ENCODE peak calls at places on chromosomes 11 and 22, in seven cellular contexts. L, T, A, N, D, S and J are unnamed samples.
A peak's percentile ranks its signal among the peaks of the same experiment; 100 is the strongest.

GRCh38 chr22:28951969-28952521 is 68.7 kb downstream of the ZNRF3 start:
- DNase-seq in L (no peak), T (peak; percentile 65), A (no peak), N (no peak), D (no peak), S (no peak), J (no peak)

GRCh38 chr11:26741036-26741435 is 19.2 kb upstream of the SLC5A12 start:
- DNase-seq in L (no peak), T (no peak), A (no peak), N (no peak), D (peak; percentile 4), S (no peak), J (no peak)

GRCh38 chr22:36546932-36547331 is 18.0 kb upstream of the EIF3D start:
- DNase-seq in L (peak; percentile 15), T (peak; percentile 9), A (no peak), N (no peak), D (no peak), S (peak; percentile 35), J (no peak)

GRCh38 chr22:48035897-48036296 is 1273.4 kb downstream of the TBC1D22A start:
- DNase-seq in L (no peak), T (no peak), A (no peak), N (no peak), D (no peak), S (no peak), J (no peak)

GRCh38 chr22:45441158-45441557 is 27.7 kb downstream of the RIBC2 start:
- DNase-seq in L (peak; percentile 21), T (peak; percentile 71), A (no peak), N (no peak), D (peak; percentile 12), S (peak; percentile 42), J (no peak)

GRCh38 chr22:19880786-19881569 is 26.3 kb upstream of the GNB1L start:
- DNase-seq in L (peak; percentile 96), T (peak; percentile 96), A (no peak), N (peak; percentile 82), D (no peak), S (peak; percentile 41), J (peak; percentile 34)

GRCh38 chr22:48700566-48701295 is 1126.9 kb downstream of the BRD1 start:
- DNase-seq in L (no peak), T (peak; percentile 88), A (no peak), N (no peak), D (no peak), S (no peak), J (no peak)

GRCh38 chr11:28708075-28708474 is 599.9 kb downstream of the METTL15 start:
- DNase-seq in L (no peak), T (no peak), A (no peak), N (no peak), D (no peak), S (no peak), J (no peak)

GRCh38 chr22:37420656-37421467 is 6.4 kb downstream of the ELFN2 start:
- DNase-seq in L (peak; percentile 26), T (no peak), A (no peak), N (no peak), D (no peak), S (no peak), J (no peak)

GRCh38 chr11:93198221-93198650 is 445 bp upstream of the SLC36A4 start:
- DNase-seq in L (peak; percentile 69), T (no peak), A (peak; percentile 4), N (no peak), D (no peak), S (no peak), J (peak; percentile 14)

GRCh38 chr11:99952816-99953215 is 734.3 kb upstream of the ARHGAP42 start:
- DNase-seq in L (no peak), T (no peak), A (no peak), N (no peak), D (no peak), S (no peak), J (no peak)

GRCh38 chr22:17781319-17782031 is 7.2 kb upstream of the BID start:
- DNase-seq in L (peak; percentile 15), T (peak; percentile 78), A (peak; percentile 60), N (no peak), D (no peak), S (no peak), J (no peak)

DNA sequence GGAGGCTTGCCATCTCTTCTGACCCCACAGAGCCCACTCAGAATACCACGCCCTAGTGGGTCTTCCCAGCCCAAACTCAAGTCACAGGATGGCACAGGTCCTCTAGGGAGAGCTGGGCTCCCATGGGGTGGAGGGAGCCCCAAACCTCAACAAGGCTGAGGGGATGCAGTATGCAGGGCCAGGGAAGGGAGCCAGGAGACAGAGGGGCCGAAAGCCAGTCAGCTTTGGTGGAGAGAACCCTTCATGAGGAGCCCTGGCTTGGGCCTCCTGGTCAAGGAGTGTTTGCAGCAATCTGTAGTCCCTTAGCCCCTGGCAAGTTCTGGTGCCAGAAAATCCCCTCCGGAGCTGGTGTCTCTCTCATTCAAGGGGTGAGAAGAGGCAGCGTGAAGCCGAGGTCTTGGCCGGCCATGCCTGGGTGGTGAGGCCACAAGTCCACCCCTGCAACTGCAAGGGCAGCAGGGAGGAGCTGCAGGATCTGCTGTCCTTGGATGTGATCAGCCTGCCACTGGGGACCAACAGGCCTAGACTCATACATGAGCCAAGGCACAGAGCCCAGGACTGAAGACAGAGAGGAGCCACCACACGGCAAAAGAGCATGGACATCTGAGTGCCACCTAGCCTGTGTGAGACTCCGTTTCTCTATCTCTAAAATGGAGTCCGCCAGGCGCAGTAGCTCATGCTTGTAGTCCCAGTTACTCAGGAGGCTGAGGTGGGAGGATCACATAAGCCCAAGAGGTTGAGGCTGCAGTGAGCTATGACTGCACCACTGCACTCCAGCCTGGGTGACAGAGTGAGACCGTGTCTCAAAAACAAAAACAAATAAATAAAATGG is 24.1 kb downstream of the NEAT1 start:
- DNase-seq in L (peak; percentile 49), T (no peak), A (no peak), N (no peak), D (no peak), S (no peak), J (no peak)
- TF ChIP-seq POLR2AphosphoS5 in L (no peak), T (no peak), A (peak; percentile 46), N (no peak), D (peak; percentile 6), S (no peak), J (no peak)

GRCh38 chr11:65786008-65786785 is 666 bp upstream of the OVOL1 start:
- DNase-seq in L (no peak), T (no peak), A (no peak), N (peak; percentile 82), D (no peak), S (no peak), J (no peak)

GRCh38 chr11:65787649-65788622 is 1.1 kb downstream of the OVOL1 start:
- DNase-seq in L (no peak), T (no peak), A (no peak), N (peak; percentile 80), D (no peak), S (no peak), J (no peak)

GRCh38 chr11:65785329-65786007 is 1.4 kb upstream of the OVOL1 start:
- DNase-seq in L (no peak), T (no peak), A (no peak), N (no peak), D (no peak), S (no peak), J (no peak)

GRCh38 chr11:65788801-65789200 is 1.9 kb downstream of the OVOL1 start:
- DNase-seq in L (no peak), T (no peak), A (no peak), N (no peak), D (no peak), S (no peak), J (no peak)

GRCh38 chr11:65786786-65787636 is at the start of gene OVOL1:
- DNase-seq in L (no peak), T (no peak), A (no peak), N (peak; percentile 76), D (no peak), S (peak; percentile 56), J (no peak)
- TF ChIP-seq EZH2 in L (peak; percentile 46), T (peak; percentile 36), A (peak; percentile 97), N (no peak), D (no peak), S (no peak), J (no peak)

DNA sequence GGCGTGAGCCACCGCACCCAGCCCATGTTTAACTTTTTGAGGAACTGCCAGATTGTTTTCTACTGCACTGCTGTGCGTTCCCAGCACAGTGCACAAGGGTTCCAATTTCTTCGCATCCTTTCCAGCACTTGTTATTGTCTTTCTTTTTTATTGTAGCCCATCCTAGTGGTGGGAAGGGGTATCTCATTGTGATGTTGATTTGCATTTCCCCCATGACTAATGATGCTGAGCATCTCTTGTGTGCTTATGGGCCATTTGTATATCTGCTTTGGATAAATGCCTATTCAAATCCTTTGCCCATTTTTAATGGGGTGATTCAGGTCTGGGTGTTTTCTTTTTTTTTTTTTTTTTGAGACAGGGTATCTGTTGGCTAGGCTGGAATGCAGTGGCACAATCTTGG is 36.6 kb upstream of the SYT7 start:
- DNase-seq in L (no peak), T (no peak), A (no peak), N (no peak), D (no peak), S (no peak), J (no peak)
- H3K9ac ChIP-seq in L (no peak overlapping the region), T (no peak overlapping the region), A (no peak overlapping the region), N (no peak overlapping the region), D (no peak overlapping the region), S (no peak overlapping the region), J (no peak overlapping the region)

DNA sequence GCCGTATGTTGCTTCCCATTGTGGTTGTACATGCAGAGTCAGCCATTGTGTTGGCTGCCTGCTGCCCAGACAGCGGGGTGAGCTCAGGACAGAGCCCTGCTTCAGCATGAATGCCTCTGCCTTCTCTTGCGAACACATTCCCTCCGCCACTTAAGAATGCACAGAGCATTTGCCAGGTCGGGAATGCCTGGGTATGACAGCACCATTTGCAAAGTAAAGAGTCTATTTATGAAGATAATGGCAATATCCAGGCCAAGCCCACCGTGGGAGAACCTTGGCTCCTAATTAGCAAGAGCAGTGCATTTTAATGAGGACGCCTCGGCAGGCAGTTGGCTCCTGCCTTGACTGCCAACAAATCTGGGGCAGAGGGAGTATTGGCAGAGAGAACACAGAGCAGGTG is 62.5 kb upstream of the SORL1 start:
- DNase-seq in L (no peak), T (no peak), A (no peak), N (no peak), D (no peak), S (no peak), J (no peak)
- TF ChIP-seq POLR2AphosphoS5 in L (no peak), T (no peak), A (no peak), N (no peak), D (no peak), S (no peak), J (no peak)

GRCh38 chr11:82732734-82733443 is 775 bp downstream of the FAM181B start:
- DNase-seq in L (peak; percentile 6), T (no peak), A (no peak), N (peak; percentile 64), D (peak; percentile 30), S (no peak), J (no peak)
- TF ChIP-seq EZH2 in L (peak; percentile 98), T (no peak), A (no peak), N (peak; percentile 69), D (no peak), S (no peak), J (peak; percentile 60)

DNA sequence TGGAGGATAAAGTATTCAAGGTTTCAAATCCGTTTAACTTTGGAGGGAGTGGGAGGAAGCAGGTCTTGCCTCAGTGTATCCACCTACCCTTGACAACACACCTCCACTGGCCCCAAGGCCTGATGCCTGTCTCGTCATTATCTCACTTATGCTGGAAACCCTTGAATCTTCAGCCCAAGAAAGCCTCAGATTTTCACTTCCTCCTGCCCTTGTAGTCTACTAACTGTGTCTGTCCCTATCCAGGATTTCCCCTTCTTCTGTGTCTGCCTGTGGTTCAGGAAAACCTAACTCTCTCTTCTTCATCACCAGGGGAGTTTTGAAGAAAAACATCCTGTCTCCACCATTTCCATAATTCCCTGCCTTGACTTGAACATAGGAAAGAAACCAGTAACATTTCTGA is 56.1 kb downstream of the SYT9 start:
- DNase-seq in L (no peak), T (no peak), A (peak; percentile 21), N (no peak), D (no peak), S (no peak), J (no peak)
- H3K9ac ChIP-seq in L (no peak overlapping the region), T (no peak overlapping the region), A (no peak overlapping the region), N (no peak overlapping the region), D (no peak overlapping the region), S (no peak overlapping the region), J (no peak overlapping the region)